ENCODE peak calls at places on chromosomes 16 and 17, in ten cellular contexts. G, J, R, T, Y, Q, F, N, S and B are unnamed samples. For H3K36me3 and H3K4me1, the result is how much of the 10 kb centered on the place peaks cover.

GRCh38 chr16:66430214-66430613 is 3.1 kb downstream of the BEAN1 start:
- DNase-seq in S (no peak), N (no peak), R (no peak), J (no peak), F (no peak), T (no peak), Y (no peak), G (no peak), Q (no peak), B (no peak)

GRCh38 chr17:30002088-30002487 is 60.7 kb downstream of the EFCAB5 start:
- DNase-seq in N (no peak), T (no peak), F (no peak), R (no peak), S (no peak), J (no peak), Y (no peak), G (no peak), Q (no peak), B (no peak)

GRCh38 chr17:4332296-4332970 is 34.0 kb downstream of the UBE2G1 start:
- DNase-seq in Q (peak), R (no peak), N (no peak), J (no peak), Y (no peak), T (no peak), G (peak), F (no peak), S (no peak), B (no peak)

GRCh38 chr17:31313982-31314787 is at the start of gene EVI2B:
- DNase-seq in J (no peak), F (peak), S (no peak), G (no peak), T (no peak), R (no peak), N (no peak), Q (peak), Y (peak), B (no peak)

GRCh38 chr17:62130739-62131138 is 65.7 kb upstream of the MED13 start:
- DNase-seq in J (no peak), Q (no peak), T (no peak), Y (no peak), S (no peak), N (no peak), R (no peak), F (no peak), G (no peak), B (no peak)

GRCh38 chr17:2688351-2689342 is 22.9 kb downstream of the CLUH start:
- DNase-seq in R (no peak), S (peak), N (peak), Q (no peak), J (no peak), Y (no peak), F (no peak), G (peak), T (peak), B (peak)

GRCh38 chr16:50261160-50261706 is 5.1 kb upstream of the ADCY7 start:
- DNase-seq in F (no peak), J (no peak), N (no peak), Y (no peak), R (peak), S (no peak), Q (no peak), T (peak), G (peak), B (no peak)

GRCh38 chr17:62722625-62723024 is 85.5 kb downstream of the MARCHF10 start:
- DNase-seq in J (no peak), N (no peak), R (no peak), G (no peak), T (no peak), S (no peak), Y (no peak), F (no peak), Q (no peak), B (no peak)

GRCh38 chr17:47012457-47012856 is 33.4 kb upstream of the RPRML start:
- DNase-seq in R (no peak), Y (no peak), J (no peak), F (no peak), T (no peak), S (no peak), G (no peak), Q (no peak), N (no peak), B (no peak)

GRCh38 chr17:64331946-64332493 is 58.6 kb downstream of the PECAM1 start:
- DNase-seq in N (peak), S (peak), G (no peak), T (peak), F (no peak), R (no peak), Q (peak), Y (peak), J (no peak), B (no peak)

GRCh38 chr16:80583466-80583865 is 42.7 kb downstream of the DYNLRB2 start:
- DNase-seq in G (no peak), Y (peak), T (peak), J (no peak), R (no peak), S (peak), F (no peak), N (no peak), Q (peak), B (no peak)

GRCh38 chr16:69669577-69669976 is 56.8 kb downstream of the NQO1 start:
- DNase-seq in Y (peak), G (no peak), S (no peak), J (no peak), T (no peak), F (no peak), R (no peak), Q (no peak), N (no peak), B (no peak)

GRCh38 chr16:69672315-69672997 is 53.9 kb downstream of the NQO1 start:
- DNase-seq in F (no peak), T (no peak), Q (no peak), J (no peak), N (no peak), R (no peak), Y (no peak), G (no peak), S (no peak), B (no peak)

GRCh38 chr16:69672998-69673713 is 53.2 kb downstream of the NQO1 start:
- DNase-seq in J (no peak), S (no peak), F (no peak), T (no peak), R (no peak), G (no peak), N (no peak), Y (peak), Q (no peak), B (no peak)
- H3K36me3 ChIP-seq in J (half or more), S (half or more), F (under half), T (under half), R (under half), G (half or more), N (half or more), Y (under half), Q (half or more), B (under half)

GRCh38 chr17:48244121-48244711 is 136.7 kb downstream of the SNX11 start:
- DNase-seq in Q (peak), S (no peak), G (peak), T (no peak), J (no peak), R (peak), F (peak), Y (no peak), N (no peak), B (no peak)

GRCh38 chr17:48247603-48248002 is 140.0 kb downstream of the SNX11 start:
- DNase-seq in G (no peak), S (no peak), Q (no peak), R (no peak), J (no peak), Y (no peak), N (no peak), F (no peak), T (no peak), B (no peak)

GRCh38 chr17:48246623-48247022 is 139.1 kb downstream of the SNX11 start:
- DNase-seq in T (no peak), Y (no peak), N (no peak), J (no peak), S (no peak), F (no peak), G (no peak), Q (peak), R (no peak), B (no peak)

GRCh38 chr17:48244814-48245213 is 137.2 kb downstream of the SNX11 start:
- DNase-seq in R (no peak), F (no peak), J (no peak), G (no peak), S (no peak), Q (peak), Y (peak), N (no peak), T (no peak), B (no peak)

GRCh38 chr17:48247038-48247437 is 139.5 kb downstream of the SNX11 start:
- DNase-seq in N (no peak), J (no peak), Q (peak), F (no peak), Y (no peak), T (no peak), S (no peak), G (no peak), R (no peak), B (no peak)
- H3K4me1 ChIP-seq in N (under half), J (under half), Q (under half), F (under half), Y (under half), T (under half), S (under half), G (under half), R (under half), B (under half)

GRCh38 chr17:8235676-8236075 is 12.2 kb downstream of the CTC1 start:
- DNase-seq in R (no peak), F (no peak), G (no peak), T (no peak), N (no peak), S (no peak), J (no peak), Y (no peak), Q (no peak), B (no peak)

GRCh38 chr17:8231701-8232100 is 16.2 kb downstream of the CTC1 start:
- DNase-seq in F (no peak), Q (no peak), N (no peak), J (no peak), G (no peak), R (no peak), Y (no peak), S (no peak), T (no peak), B (no peak)

GRCh38 chr17:8237175-8237574 is 10.7 kb downstream of the CTC1 start:
- DNase-seq in F (no peak), J (no peak), R (no peak), N (no peak), S (no peak), Y (no peak), Q (no peak), G (no peak), T (no peak), B (no peak)

GRCh38 chr17:8237886-8238285 is 10.0 kb downstream of the CTC1 start:
- DNase-seq in R (no peak), J (no peak), T (no peak), Y (no peak), G (no peak), Q (no peak), S (no peak), N (no peak), F (no peak), B (no peak)

DNA sequence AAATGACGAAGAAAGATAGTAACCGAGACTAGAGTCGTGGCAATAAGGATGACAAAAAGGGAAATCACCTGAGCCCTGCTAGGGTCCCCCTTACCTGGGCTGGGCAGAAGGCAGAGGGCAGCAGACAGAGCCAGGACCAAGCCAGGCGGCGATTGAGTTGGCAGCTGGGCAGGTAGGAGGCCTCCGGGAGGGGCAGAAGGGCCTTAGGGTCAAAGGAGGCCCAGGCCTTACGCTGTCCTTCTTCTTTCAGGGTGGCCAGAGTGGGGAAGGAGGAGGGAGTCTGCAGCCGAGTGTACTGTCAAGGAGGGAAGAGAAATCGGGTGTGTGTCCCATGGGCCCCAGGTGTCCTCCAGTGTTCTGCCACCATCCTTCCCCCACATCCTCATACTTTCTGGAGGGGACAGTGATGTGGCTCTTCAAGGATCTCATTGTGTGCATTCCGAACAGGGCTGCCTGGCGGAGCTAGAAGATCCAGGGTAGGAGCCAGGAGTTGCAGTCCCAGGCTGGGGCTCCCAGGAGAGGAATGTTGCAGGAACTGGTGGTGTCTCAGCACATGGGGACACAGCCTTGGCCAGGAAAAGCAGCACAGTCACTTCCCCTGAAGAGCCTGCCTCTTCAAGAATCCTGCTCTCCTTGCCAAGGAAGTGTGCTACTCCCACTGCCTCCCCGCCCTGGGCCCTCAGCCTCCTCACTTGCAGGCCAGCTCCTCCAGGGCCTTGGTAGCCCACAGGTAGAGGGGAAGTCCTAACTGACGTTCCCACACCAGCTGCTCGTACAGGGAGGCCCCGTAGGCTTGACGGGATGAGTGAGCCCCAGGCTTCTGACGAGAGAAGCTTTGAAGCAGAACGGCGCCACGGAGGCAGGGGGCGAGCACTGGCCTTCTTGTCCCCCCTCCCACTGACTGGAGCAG is 13.2 kb downstream of the CTC1 start:
- DNase-seq in J (no peak), N (no peak), R (no peak), Q (no peak), G (no peak), F (no peak), S (no peak), Y (no peak), T (no peak), B (no peak)
- H3K36me3 ChIP-seq in J (half or more), N (half or more), R (under half), Q (under half), G (half or more), F (half or more), S (half or more), Y (under half), T (under half), B (half or more)

GRCh38 chr16:71796501-71796900 is 12.1 kb downstream of the AP1G1 start:
- DNase-seq in T (no peak), J (no peak), Q (no peak), R (no peak), Y (no peak), S (no peak), F (no peak), N (no peak), G (no peak), B (no peak)

GRCh38 chr16:71794018-71794417 is 14.6 kb downstream of the AP1G1 start:
- DNase-seq in Q (no peak), G (no peak), N (no peak), R (no peak), Y (no peak), J (no peak), S (no peak), F (no peak), T (no peak), B (no peak)

GRCh38 chr16:71792176-71792575 is 16.5 kb downstream of the AP1G1 start:
- DNase-seq in Q (peak), Y (no peak), S (no peak), R (no peak), N (no peak), F (no peak), J (no peak), G (no peak), T (no peak), B (no peak)

GRCh38 chr16:71789136-71789535 is 19.5 kb downstream of the AP1G1 start:
- DNase-seq in Y (no peak), G (no peak), F (no peak), R (no peak), N (no peak), Q (no peak), J (no peak), S (no peak), T (no peak), B (no peak)

DNA sequence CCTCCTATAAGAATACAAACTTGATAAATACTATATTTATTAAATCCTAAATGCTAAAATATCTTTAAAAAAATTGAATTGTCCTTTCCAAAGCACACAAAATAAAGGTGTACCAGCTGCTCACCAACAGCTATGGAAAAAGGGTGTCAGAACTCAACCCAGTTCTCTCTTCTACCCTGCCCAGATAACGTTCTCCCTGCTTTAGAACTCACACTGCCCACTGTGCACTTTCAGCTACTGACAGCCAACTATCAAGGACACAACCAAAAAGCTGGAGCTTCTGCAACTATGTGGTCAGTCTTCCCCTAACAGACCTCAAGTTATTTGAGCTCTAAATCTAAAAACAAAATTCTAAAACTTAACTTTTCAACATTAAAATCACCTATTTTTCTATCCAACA is 13.7 kb downstream of the AP1G1 start:
- DNase-seq in T (no peak), S (no peak), R (no peak), N (no peak), Q (no peak), Y (no peak), J (no peak), G (no peak), F (no peak), B (no peak)
- H3K4me1 ChIP-seq in T (under half), S (half or more), R (under half), N (under half), Q (under half), Y (under half), J (under half), G (under half), F (under half), B (under half)

GRCh38 chr17:82779541-82779940 is 27.7 kb downstream of the TBCD start:
- DNase-seq in Y (no peak), Q (no peak), T (no peak), N (no peak), S (no peak), G (no peak), F (no peak), J (no peak), R (no peak), B (no peak)
- H3K36me3 ChIP-seq in Y (under half), Q (under half), T (under half), N (under half), S (under half), G (under half), F (under half), J (under half), R (under half), B (under half)

GRCh38 chr17:7218166-7218565 is 1.5 kb downstream of the DLG4 start:
- DNase-seq in R (no peak), F (no peak), Y (no peak), T (no peak), Q (no peak), S (no peak), N (no peak), J (no peak), G (no peak), B (no peak)
- H3K4me1 ChIP-seq in R (half or more), F (under half), Y (under half), T (under half), Q (under half), S (half or more), N (under half), J (half or more), G (under half), B (half or more)

GRCh38 chr17:28896491-28896883 is 1.0 kb downstream of the FLOT2 start:
- DNase-seq in S (no peak), Y (no peak), Q (peak), N (no peak), T (no peak), R (peak), J (no peak), F (no peak), G (no peak), B (no peak)
- H3K36me3 ChIP-seq in S (under half), Y (under half), Q (under half), N (under half), T (under half), R (under half), J (under half), F (under half), G (under half), B (under half)

GRCh38 chr17:17420035-17420434 is 56.8 kb upstream of the MED9 start:
- DNase-seq in N (peak), G (no peak), F (no peak), S (peak), T (no peak), Y (no peak), J (no peak), R (no peak), Q (no peak), B (peak)
- H3K4me1 ChIP-seq in N (under half), G (under half), F (under half), S (half or more), T (under half), Y (under half), J (under half), R (under half), Q (under half), B (under half)